ENCODE peak calls at places on chromosomes 4 and X, in four cellular contexts. One of them, this sample, is unnamed.

GRCh38 chrX:16869393-16870094 is 618 bp downstream of the RBBP7 start:
- DNase-seq in HepG2: no peak
- DNase-seq in K562: peak
- DNase-seq in GM12878: no peak
- DNase-seq in this sample: peak

GRCh38 chrX:73268463-73268862 is 53.8 kb upstream of the NAP1L2 start:
- DNase-seq in K562: no peak
- DNase-seq in HepG2: no peak
- DNase-seq in GM12878: no peak
- DNase-seq in this sample: no peak

GRCh38 chrX:39059866-39060265 is 258.6 kb downstream of the MID1IP1 start:
- DNase-seq in HepG2: no peak
- DNase-seq in K562: no peak
- DNase-seq in GM12878: no peak
- DNase-seq in this sample: no peak

GRCh38 chr4:8086751-8087445 is 71.7 kb downstream of the ABLIM2 start:
- DNase-seq in HepG2: no peak
- DNase-seq in GM12878: no peak
- DNase-seq in K562: no peak
- DNase-seq in this sample: no peak

GRCh38 chrX:46989548-46989947 is 77.3 kb downstream of the JADE3 start:
- DNase-seq in HepG2: no peak
- DNase-seq in GM12878: no peak
- DNase-seq in K562: no peak
- DNase-seq in this sample: no peak

GRCh38 chr4:170138580-170139194 is 48.9 kb upstream of the AADAT start:
- DNase-seq in HepG2: peak
- DNase-seq in GM12878: peak
- DNase-seq in K562: peak
- DNase-seq in this sample: peak

GRCh38 chr4:133000012-133000411 is 149.1 kb upstream of the PCDH10 start:
- DNase-seq in K562: no peak
- DNase-seq in GM12878: no peak
- DNase-seq in HepG2: no peak
- DNase-seq in this sample: no peak

GRCh38 chr4:100849319-100849718 is 331.5 kb upstream of the EMCN start:
- DNase-seq in HepG2: no peak
- DNase-seq in GM12878: no peak
- DNase-seq in K562: no peak
- DNase-seq in this sample: no peak

GRCh38 chr4:54683616-54684346 is 26.0 kb downstream of the KIT start:
- DNase-seq in HepG2: peak
- DNase-seq in K562: peak
- DNase-seq in GM12878: no peak
- DNase-seq in this sample: peak

GRCh38 chrX:15903186-15903681 is 48.6 kb upstream of the AP1S2 start:
- DNase-seq in GM12878: peak
- DNase-seq in K562: no peak
- DNase-seq in HepG2: no peak
- DNase-seq in this sample: no peak

GRCh38 chr4:86118696-86119095 is 241.2 kb downstream of the MAPK10 start:
- DNase-seq in GM12878: no peak
- DNase-seq in HepG2: no peak
- DNase-seq in K562: no peak
- DNase-seq in this sample: no peak

GRCh38 chr4:99028187-99028586 is 32.7 kb downstream of the METAP1 start:
- DNase-seq in K562: no peak
- DNase-seq in GM12878: no peak
- DNase-seq in HepG2: peak
- DNase-seq in this sample: no peak

GRCh38 chr4:159205462-159205861 is 102.6 kb downstream of the RAPGEF2 start:
- DNase-seq in K562: no peak
- DNase-seq in HepG2: no peak
- DNase-seq in GM12878: no peak
- DNase-seq in this sample: no peak

GRCh38 chr4:61210186-61210939 is 10.2 kb downstream of the ADGRL3 start:
- DNase-seq in GM12878: no peak
- DNase-seq in K562: no peak
- DNase-seq in HepG2: no peak
- DNase-seq in this sample: peak

GRCh38 chr4:81804849-81805248 is 333.1 kb upstream of the RASGEF1B start:
- DNase-seq in HepG2: no peak
- DNase-seq in K562: no peak
- DNase-seq in GM12878: no peak
- DNase-seq in this sample: no peak

GRCh38 chrX:153647461-153648357 is 706 bp downstream of the DUSP9 start:
- DNase-seq in GM12878: no peak
- DNase-seq in K562: no peak
- DNase-seq in HepG2: no peak
- DNase-seq in this sample: no peak

GRCh38 chr4:13349096-13349495 is 135.0 kb downstream of the RAB28 start:
- DNase-seq in HepG2: no peak
- DNase-seq in K562: no peak
- DNase-seq in GM12878: no peak
- DNase-seq in this sample: no peak

GRCh38 chr4:119152741-119153140 is 17.1 kb downstream of the MYOZ2 start:
- DNase-seq in GM12878: no peak
- DNase-seq in HepG2: no peak
- DNase-seq in K562: no peak
- DNase-seq in this sample: no peak

GRCh38 chr4:154854362-154854761 is 73.3 kb downstream of the RBM46 start:
- DNase-seq in K562: peak
- DNase-seq in GM12878: no peak
- DNase-seq in HepG2: peak
- DNase-seq in this sample: no peak

GRCh38 chr4:137203601-137204000 is 328.7 kb downstream of the PCDH18 start:
- DNase-seq in GM12878: no peak
- DNase-seq in K562: no peak
- DNase-seq in HepG2: no peak
- DNase-seq in this sample: no peak
- TF ChIP-seq TCF7 in GM12878: no peak
- TF ChIP-seq TCF7 in K562: no peak
- TF ChIP-seq TCF7 in HepG2: no peak
- TF ChIP-seq TCF7 in this sample: no peak

GRCh38 chrX:119234931-119235555 is 1.0 kb upstream of the PGRMC1 start:
- DNase-seq in K562: no peak
- DNase-seq in GM12878: no peak
- DNase-seq in HepG2: no peak
- DNase-seq in this sample: peak

GRCh38 chrX:119236599-119237525 is 777 bp downstream of the PGRMC1 start:
- DNase-seq in GM12878: no peak
- DNase-seq in K562: peak
- DNase-seq in HepG2: no peak
- DNase-seq in this sample: peak

GRCh38 chrX:119235872-119236598 is at the start of gene PGRMC1:
- DNase-seq in HepG2: peak
- DNase-seq in K562: peak
- DNase-seq in GM12878: peak
- DNase-seq in this sample: peak

GRCh38 chrX:119238557-119238956 is 2.5 kb downstream of the PGRMC1 start:
- DNase-seq in HepG2: no peak
- DNase-seq in GM12878: no peak
- DNase-seq in K562: peak
- DNase-seq in this sample: no peak

GRCh38 chrX:119237526-119238035 is 1.5 kb downstream of the PGRMC1 start:
- DNase-seq in K562: peak
- DNase-seq in HepG2: no peak
- DNase-seq in GM12878: no peak
- DNase-seq in this sample: no peak
- TF ChIP-seq TCF7 in K562: no peak
- TF ChIP-seq TCF7 in HepG2: no peak
- TF ChIP-seq TCF7 in GM12878: no peak
- TF ChIP-seq TCF7 in this sample: no peak

DNA sequence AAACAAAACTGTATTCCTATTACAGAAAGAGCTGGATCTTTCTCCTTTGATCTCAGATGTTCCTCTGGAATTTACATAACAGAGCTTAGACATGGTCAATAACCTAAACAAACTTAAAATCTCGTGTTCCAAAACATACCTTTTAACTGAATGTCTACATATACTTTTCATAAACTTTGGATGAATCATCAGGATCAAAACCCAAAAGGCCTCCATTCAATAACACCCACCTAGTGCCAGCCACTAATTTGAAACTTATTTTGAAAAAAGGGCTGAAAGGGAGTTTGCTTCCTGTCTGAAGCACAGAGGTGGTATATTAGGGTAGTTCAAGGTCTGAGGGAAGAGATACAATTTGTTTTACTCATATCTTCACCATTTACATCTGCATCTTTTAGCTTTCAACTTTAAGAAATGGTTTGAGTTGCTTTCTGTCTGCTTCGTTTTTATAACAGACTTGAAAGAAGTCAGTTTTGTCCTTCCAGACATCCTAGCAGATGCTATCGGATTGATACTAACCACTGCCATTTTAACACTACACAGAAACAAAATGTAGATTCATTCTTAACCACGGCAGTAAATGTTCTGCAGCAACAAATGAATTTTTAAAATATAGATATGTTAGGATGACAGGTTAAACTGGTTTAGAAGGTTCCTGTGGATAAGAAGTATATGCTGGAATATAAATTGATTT is 242.8 kb upstream of the DKK2 start:
- DNase-seq in K562: no peak
- DNase-seq in GM12878: no peak
- DNase-seq in HepG2: peak
- DNase-seq in this sample: no peak
- TF ChIP-seq TCF7 in K562: no peak
- TF ChIP-seq TCF7 in GM12878: no peak
- TF ChIP-seq TCF7 in HepG2: no peak
- TF ChIP-seq TCF7 in this sample: no peak

GRCh38 chr4:3261411-3262207 is 12.7 kb downstream of the MSANTD1 start:
- DNase-seq in HepG2: no peak
- DNase-seq in GM12878: no peak
- DNase-seq in K562: no peak
- DNase-seq in this sample: peak

GRCh38 chr4:3263053-3263958 is 14.3 kb downstream of the MSANTD1 start:
- DNase-seq in HepG2: no peak
- DNase-seq in K562: no peak
- DNase-seq in GM12878: no peak
- DNase-seq in this sample: peak

GRCh38 chr4:3257691-3258482 is 8.9 kb downstream of the MSANTD1 start:
- DNase-seq in HepG2: no peak
- DNase-seq in K562: no peak
- DNase-seq in GM12878: peak
- DNase-seq in this sample: peak

GRCh38 chr4:3266076-3266475 is 17.1 kb downstream of the MSANTD1 start:
- DNase-seq in HepG2: no peak
- DNase-seq in GM12878: no peak
- DNase-seq in K562: no peak
- DNase-seq in this sample: no peak

DNA sequence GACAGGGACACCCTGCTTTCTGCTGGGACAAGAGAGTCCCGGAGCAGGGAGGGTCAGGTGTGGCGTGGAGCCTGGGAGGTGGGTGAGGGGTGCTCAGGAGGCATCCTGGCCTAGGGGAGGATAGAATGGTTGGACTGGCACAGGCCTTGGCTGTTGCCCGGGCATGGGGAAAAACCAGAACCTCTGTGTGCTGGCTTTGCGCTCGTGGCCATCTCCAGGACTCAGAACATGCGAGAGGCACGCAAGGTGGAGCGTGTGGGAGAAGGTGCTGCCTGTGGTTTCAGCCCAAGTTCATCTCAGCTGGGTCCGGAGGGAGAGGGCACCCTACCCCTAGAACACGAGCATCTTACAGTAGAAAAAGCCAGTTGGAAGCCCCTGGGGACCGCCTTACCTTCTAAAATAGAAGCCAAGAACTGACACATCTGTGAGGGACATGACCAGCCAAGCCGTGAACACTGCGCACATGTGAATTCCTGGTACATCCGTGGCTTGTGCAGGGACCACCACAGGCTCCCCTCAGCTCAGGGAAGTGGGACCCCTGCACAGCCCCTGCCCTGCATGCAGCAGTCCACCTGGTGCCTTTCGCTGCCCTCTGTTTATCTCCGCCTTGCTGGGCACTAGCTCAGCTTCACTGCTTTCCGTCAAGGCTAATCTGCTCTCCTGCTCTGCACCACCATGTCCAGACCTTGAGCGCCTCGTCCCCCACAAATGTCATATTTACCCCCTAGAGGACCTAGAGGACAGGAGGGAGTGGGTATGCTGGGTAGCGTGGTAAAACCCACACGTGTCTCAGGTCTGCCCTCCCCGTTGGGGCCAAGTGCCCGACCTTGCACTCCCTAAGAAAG is 13.5 kb downstream of the MSANTD1 start:
- DNase-seq in K562: no peak
- DNase-seq in HepG2: no peak
- DNase-seq in GM12878: no peak
- DNase-seq in this sample: peak
- TF ChIP-seq TCF7 in K562: no peak
- TF ChIP-seq TCF7 in HepG2: no peak
- TF ChIP-seq TCF7 in GM12878: no peak
- TF ChIP-seq TCF7 in this sample: no peak

GRCh38 chr4:24937176-24937575 is 24.3 kb upstream of the CCDC149 start:
- DNase-seq in GM12878: no peak
- DNase-seq in K562: no peak
- DNase-seq in HepG2: no peak
- DNase-seq in this sample: no peak
- TF ChIP-seq TCF7 in GM12878: no peak
- TF ChIP-seq TCF7 in K562: no peak
- TF ChIP-seq TCF7 in HepG2: no peak
- TF ChIP-seq TCF7 in this sample: no peak

DNA sequence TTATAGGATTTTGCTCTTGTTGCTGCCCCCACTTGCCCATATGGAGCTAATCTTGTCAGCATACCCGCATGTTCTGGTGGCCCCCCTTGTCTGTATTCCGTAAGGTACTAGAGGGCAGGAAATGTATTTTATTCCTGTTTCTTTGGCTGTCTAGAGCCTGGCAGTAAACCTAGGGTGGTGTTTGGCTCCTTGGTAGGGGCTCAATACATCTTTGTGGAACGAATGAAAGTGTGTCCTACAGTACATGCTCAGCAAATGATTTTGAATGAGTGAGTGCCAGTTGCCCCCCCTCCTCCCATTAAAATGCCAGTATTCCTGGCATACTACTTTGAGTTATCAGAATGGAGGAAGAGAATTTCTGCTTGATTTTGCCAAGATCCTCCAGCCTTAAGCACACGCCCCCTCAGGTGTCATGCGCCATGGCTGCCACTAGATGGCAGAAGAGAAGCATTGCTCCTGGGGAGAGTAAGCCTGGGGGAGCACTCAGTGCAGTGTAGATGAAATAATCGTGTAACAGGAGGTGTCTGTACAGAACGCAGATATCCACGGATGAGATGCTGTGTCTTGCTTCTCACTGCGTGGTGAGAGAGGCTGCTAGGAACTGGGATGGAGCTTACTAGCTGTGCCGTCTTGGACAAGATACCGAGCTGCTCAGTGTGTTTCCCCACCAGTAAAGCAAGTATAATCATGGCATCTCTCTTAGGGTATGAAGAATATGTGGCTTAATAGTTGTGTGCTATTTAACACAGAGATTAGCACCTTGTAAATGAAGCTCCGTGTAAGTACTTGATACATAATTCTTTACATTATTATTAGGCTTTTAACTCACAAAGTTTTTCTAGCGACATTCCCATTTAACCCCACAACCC is 17.2 kb upstream of the RNF212 start:
- DNase-seq in GM12878: peak
- DNase-seq in HepG2: peak
- DNase-seq in K562: peak
- DNase-seq in this sample: peak
- TF ChIP-seq TCF7 in GM12878: no peak
- TF ChIP-seq TCF7 in HepG2: no peak
- TF ChIP-seq TCF7 in K562: no peak
- TF ChIP-seq TCF7 in this sample: no peak